ENCODE peak calls at places on chromosomes 13 and 19, in seven cellular contexts. F is WERI-Rb-1, G is IMR-90, E is AG09309, I is A673, P is pancreas, U is left lung. N is an unnamed sample.

GRCh38 chr13:27641711-27642502 is 20.2 kb downstream of the POLR1D start:
- DNase-seq in F (no peak), G (no peak), E (no peak), I (no peak), P (no peak), U (no peak), N (no peak)

GRCh38 chr13:50016421-50016820 is 1.2 kb downstream of the KCNRG start:
- DNase-seq in F (no peak), G (peak), E (peak), I (no peak), P (no peak), U (no peak), N (no peak)

GRCh38 chr13:39870197-39870746 is 214.8 kb downstream of the COG6 start:
- DNase-seq in F (no peak), G (no peak), E (no peak), I (no peak), P (no peak), U (no peak), N (no peak)

GRCh38 chr19:48900477-48901452 is 653 bp downstream of the NUCB1 start:
- DNase-seq in F (no peak), G (peak), E (no peak), I (peak), P (no peak), U (no peak), N (peak)

GRCh38 chr19:48933382-48933932 is at the start of gene DHDH:
- DNase-seq in F (peak), G (peak), E (no peak), I (peak), P (peak), U (peak), N (peak)

GRCh38 chr13:26679945-26680516 is 80.6 kb downstream of the GPR12 start:
- DNase-seq in F (peak), G (peak), E (no peak), I (peak), P (no peak), U (no peak), N (no peak)

GRCh38 chr19:58395220-58395978 is at the start of gene RNF225:
- DNase-seq in F (no peak), G (no peak), E (no peak), I (no peak), P (peak), U (peak), N (peak)

GRCh38 chr13:47126432-47126831 is 229.6 kb upstream of the HTR2A start:
- DNase-seq in F (no peak), G (no peak), E (no peak), I (no peak), P (no peak), U (no peak), N (no peak)

GRCh38 chr13:50080856-50081105 is 65.5 kb downstream of the KCNRG start:
- DNase-seq in F (no peak), G (peak), E (no peak), I (peak), P (no peak), U (no peak), N (no peak)

GRCh38 chr19:47107953-47108746 is 5.4 kb downstream of the ZC3H4 start:
- DNase-seq in F (no peak), G (peak), E (no peak), I (no peak), P (no peak), U (no peak), N (no peak)

GRCh38 chr19:48053856-48054255 is 10.0 kb upstream of the CABP5 start:
- DNase-seq in F (no peak), G (no peak), E (no peak), I (no peak), P (no peak), U (no peak), N (no peak)

GRCh38 chr19:49921871-49922755 is 6.9 kb upstream of the ATF5 start:
- DNase-seq in F (no peak), G (peak), E (no peak), I (no peak), P (no peak), U (no peak), N (no peak)

GRCh38 chr13:51283361-51283760 is 56.1 kb upstream of the SERPINE3 start:
- DNase-seq in F (no peak), G (no peak), E (no peak), I (no peak), P (no peak), U (no peak), N (no peak)

GRCh38 chr19:18304194-18304495 is 18.7 kb downstream of the LSM4 start:
- DNase-seq in F (peak), G (no peak), E (no peak), I (no peak), P (no peak), U (peak), N (no peak)

GRCh38 chr19:33175886-33176669 is 18.1 kb upstream of the LRP3 start:
- DNase-seq in F (peak), G (peak), E (no peak), I (peak), P (no peak), U (no peak), N (peak)

GRCh38 chr19:45508931-45509691 is 1.8 kb downstream of the VASP start:
- DNase-seq in F (peak), G (peak), E (no peak), I (peak), P (peak), U (peak), N (peak)

GRCh38 chr13:30744056-30744684 is 8.8 kb downstream of the ALOX5AP start:
- DNase-seq in F (no peak), G (peak), E (no peak), I (no peak), P (no peak), U (peak), N (peak)

GRCh38 chr19:45905016-45905415 is 2.6 kb upstream of the MYPOP start:
- DNase-seq in F (no peak), G (no peak), E (no peak), I (no peak), P (no peak), U (no peak), N (no peak)

GRCh38 chr19:35986664-35987570 is 8.1 kb upstream of the SDHAF1 start:
- DNase-seq in F (peak), G (no peak), E (no peak), I (peak), P (peak), U (peak), N (no peak)

GRCh38 chr19:50381881-50382729 is 2.0 kb upstream of the POLD1 start:
- DNase-seq in F (no peak), G (no peak), E (no peak), I (no peak), P (no peak), U (no peak), N (no peak)

GRCh38 chr13:99416411-99417121 is 84.7 kb upstream of the TM9SF2 start:
- DNase-seq in F (peak), G (no peak), E (no peak), I (no peak), P (peak), U (no peak), N (no peak)

GRCh38 chr13:29849071-29849541 is 1.3 kb downstream of the UBL3 start:
- DNase-seq in F (no peak), G (peak), E (no peak), I (peak), P (no peak), U (no peak), N (no peak)

GRCh38 chr13:55664178-55664577 is 1476.5 kb upstream of the PRR20A start:
- DNase-seq in F (no peak), G (no peak), E (no peak), I (no peak), P (no peak), U (no peak), N (no peak)

GRCh38 chr19:14322889-14323463 is 58.3 kb upstream of the ADGRE5 start:
- DNase-seq in F (no peak), G (no peak), E (no peak), I (no peak), P (no peak), U (no peak), N (no peak)

GRCh38 chr13:113804703-113805430 is 45.8 kb downstream of the TMEM255B start:
- DNase-seq in F (no peak), G (no peak), E (no peak), I (no peak), P (peak), U (no peak), N (no peak)

DNA sequence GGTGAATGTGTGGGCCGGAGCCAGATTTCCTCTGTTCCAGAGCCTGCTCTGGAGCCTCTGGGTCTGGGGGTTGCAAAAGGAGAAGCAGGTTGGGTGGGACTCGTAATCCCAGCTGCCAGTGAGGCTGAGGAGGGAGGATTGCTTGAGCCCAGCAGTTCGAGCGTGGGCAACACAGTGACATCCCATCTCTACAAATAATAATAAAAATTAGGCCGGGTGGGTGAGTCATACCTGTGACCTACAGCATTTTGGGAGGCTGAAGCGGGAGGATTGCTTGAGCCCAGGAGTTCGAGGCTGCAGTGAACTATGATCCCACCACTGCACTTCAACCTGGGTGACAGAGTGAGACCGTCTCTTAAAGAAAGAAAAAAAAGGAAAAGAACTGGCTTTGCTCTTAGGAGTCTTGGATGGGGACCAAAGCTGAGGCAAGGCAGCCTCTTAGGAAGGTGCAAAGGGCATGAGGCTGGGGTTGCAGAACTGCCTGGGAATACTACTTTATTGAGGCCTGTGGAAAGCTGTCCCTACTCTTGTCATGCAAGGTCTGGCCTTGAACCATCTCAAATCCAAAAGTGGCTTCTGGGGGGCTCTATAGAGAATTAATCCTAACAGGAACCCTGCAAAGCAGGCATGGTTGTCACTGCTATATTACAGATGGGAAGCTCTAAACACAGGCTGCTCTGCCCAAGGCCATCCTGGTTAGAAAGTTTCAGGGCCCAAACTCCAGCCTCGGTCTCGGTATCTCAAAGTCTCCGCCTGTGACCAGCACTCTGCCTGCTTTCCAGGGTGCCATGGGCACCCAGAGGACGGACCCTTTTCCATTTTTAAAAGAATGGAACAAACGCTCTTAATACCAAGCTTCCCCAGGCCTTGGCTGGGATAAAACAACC is 877 bp upstream of the C19orf12 start:
- DNase-seq in F (no peak), G (no peak), E (no peak), I (no peak), P (no peak), U (no peak), N (no peak)
- TF ChIP-seq CTCF in F (no peak), G (no peak), E (no peak), I (no peak), P (no peak), U (no peak), N (no peak)

GRCh38 chr13:20125783-20126165 is 35.1 kb downstream of the GJA3 start:
- DNase-seq in F (no peak), G (no peak), E (no peak), I (no peak), P (no peak), U (no peak), N (no peak)

GRCh38 chr13:20126460-20127262 is 34.2 kb downstream of the GJA3 start:
- DNase-seq in F (no peak), G (no peak), E (no peak), I (no peak), P (no peak), U (no peak), N (no peak)

GRCh38 chr13:20127563-20128458 is 33.0 kb downstream of the GJA3 start:
- DNase-seq in F (peak), G (peak), E (no peak), I (peak), P (peak), U (peak), N (peak)

GRCh38 chr13:20128459-20128927 is 32.4 kb downstream of the GJA3 start:
- DNase-seq in F (peak), G (no peak), E (no peak), I (no peak), P (peak), U (no peak), N (no peak)

DNA sequence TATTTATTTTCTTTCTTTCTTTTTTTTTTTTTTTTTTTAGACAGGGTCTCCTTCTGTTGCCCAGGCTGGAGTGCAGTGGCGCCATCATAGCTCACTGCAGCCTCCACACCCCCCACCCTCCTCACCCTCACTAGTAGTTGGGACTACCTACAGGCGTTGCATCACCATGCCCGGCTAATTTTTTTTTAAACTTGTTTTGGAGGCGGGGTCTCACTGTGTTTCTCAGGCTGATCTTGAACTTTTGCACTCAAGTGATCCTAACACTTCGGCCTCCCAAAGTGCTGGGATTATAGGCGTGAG is 33.6 kb downstream of the GJA3 start:
- DNase-seq in F (no peak), G (no peak), E (no peak), I (no peak), P (no peak), U (no peak), N (no peak)
- H3K4me3 ChIP-seq in F (peak), G (no peak), E (peak), I (peak), P (peak), U (peak), N (peak)

GRCh38 chr19:40907968-40908735 is 26.1 kb upstream of the CYP2A7 start:
- DNase-seq in F (no peak), G (no peak), E (no peak), I (no peak), P (peak), U (no peak), N (no peak)

GRCh38 chr19:40906512-40906911 is 24.5 kb upstream of the CYP2A7 start:
- DNase-seq in F (no peak), G (no peak), E (no peak), I (no peak), P (no peak), U (no peak), N (no peak)

GRCh38 chr19:40908981-40909380 is 26.9 kb upstream of the CYP2A7 start:
- DNase-seq in F (no peak), G (no peak), E (no peak), I (no peak), P (peak), U (no peak), N (no peak)
- TF ChIP-seq CTCF in F (no peak), G (no peak), E (no peak), I (no peak), P (no peak), U (no peak), N (no peak)

DNA sequence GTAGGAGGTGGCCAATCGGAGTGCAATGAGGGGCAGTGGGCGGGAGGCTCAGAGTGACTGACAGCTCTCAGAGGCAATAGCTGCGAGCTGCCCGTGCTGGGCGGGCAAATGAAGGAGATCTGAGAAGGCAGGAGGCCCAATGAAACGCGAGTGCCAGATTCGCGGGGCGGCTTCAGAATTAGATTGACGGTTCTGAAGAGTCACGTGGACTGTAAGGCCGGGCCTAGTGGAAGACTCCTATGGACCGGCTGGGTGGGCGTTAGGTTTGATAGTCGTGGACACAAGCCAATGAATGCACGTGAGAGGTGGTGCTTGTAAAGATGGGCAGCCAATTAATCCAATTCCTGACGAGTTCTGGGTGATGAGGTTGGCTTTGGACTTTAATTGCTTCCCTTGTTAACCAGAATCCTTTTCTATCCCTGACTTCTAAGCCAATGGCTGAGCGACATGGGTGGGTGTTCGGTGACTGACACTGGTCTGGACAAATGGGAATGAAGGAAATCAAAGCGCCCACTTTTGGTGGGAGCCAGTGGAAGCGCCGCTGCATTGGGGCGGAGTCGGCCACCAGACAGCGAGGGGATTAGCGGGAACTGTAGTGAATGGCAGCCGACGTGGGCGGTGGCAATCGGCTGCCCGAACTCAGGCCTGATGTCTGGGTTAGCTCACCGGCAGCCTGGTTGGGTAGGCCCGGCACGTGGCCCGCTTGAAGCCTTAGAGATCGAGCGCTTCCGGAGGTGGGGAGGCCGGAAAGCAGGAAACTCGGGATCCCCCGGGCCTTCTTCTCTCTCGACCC is 524 bp upstream of the KHSRP start:
- DNase-seq in F (peak), G (peak), E (peak), I (peak), P (peak), U (peak), N (peak)
- H3K4me3 ChIP-seq in F (peak), G (no peak), E (no peak), I (peak), P (no peak), U (no peak), N (no peak)

GRCh38 chr13:97327071-97327470 is 104.9 kb downstream of the MBNL2 start:
- DNase-seq in F (no peak), G (no peak), E (no peak), I (no peak), P (no peak), U (no peak), N (no peak)

GRCh38 chr13:97325738-97326137 is 103.6 kb downstream of the MBNL2 start:
- DNase-seq in F (no peak), G (no peak), E (no peak), I (no peak), P (no peak), U (no peak), N (no peak)

GRCh38 chr13:97328222-97328790 is 105.7 kb upstream of the RAP2A start:
- DNase-seq in F (no peak), G (peak), E (peak), I (no peak), P (no peak), U (no peak), N (peak)

GRCh38 chr13:97329331-97329730 is 104.6 kb upstream of the RAP2A start:
- DNase-seq in F (no peak), G (peak), E (no peak), I (no peak), P (no peak), U (no peak), N (no peak)

GRCh38 chr13:97327521-97328221 is 105.5 kb downstream of the MBNL2 start:
- DNase-seq in F (no peak), G (peak), E (no peak), I (peak), P (no peak), U (no peak), N (no peak)
- TF ChIP-seq CTCF in F (no peak), G (no peak), E (no peak), I (no peak), P (no peak), U (no peak), N (no peak)

DNA sequence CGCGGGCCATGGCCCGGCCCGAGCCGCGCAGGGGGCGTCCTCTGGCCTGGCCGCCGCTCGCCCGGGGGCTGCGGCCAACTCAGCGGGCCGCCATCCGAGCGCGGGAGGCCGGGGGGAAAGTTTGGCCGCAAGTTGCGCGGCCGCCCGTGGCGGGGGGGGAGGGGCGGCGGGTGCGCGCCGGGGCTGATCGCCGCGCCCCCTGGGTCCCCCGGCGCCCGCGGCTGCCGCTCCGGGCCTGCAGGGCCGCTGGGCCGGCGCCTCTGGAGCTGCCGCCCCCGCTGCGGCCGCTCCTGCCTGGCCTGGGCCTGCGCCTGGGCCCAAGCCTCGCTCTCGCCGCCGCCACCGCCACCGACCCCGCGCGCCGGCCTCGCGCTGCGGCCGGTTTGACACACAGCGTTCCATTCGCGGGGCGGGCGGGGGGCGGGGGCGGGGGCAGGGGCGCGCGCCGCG is at the start of gene NR2F6:
- DNase-seq in F (no peak), G (no peak), E (no peak), I (no peak), P (no peak), U (no peak), N (no peak)
- H3K4me3 ChIP-seq in F (peak), G (peak), E (peak), I (peak), P (peak), U (peak), N (peak)